ENCODE peak calls at places on chromosomes 16 and 17, in five cellular contexts. One of them, this sample, is unnamed.
A peak's percentile ranks its signal among the peaks of the same experiment; 100 is the strongest.

GRCh38 chr16:12518238-12519004 is 285.3 kb downstream of the CPPED1 start:
- DNase-seq in A549: no peak
- DNase-seq in hypothalamus: no peak
- DNase-seq in OCI-LY7: no peak
- DNase-seq in effector CD4-positive, alpha-beta T cell: no peak
- DNase-seq in this sample: no peak

GRCh38 chr17:42706732-42707131 is 24.4 kb downstream of the CNTNAP1 start:
- DNase-seq in effector CD4-positive, alpha-beta T cell: peak; percentile 24
- DNase-seq in A549: no peak
- DNase-seq in hypothalamus: no peak
- DNase-seq in OCI-LY7: no peak
- DNase-seq in this sample: no peak

GRCh38 chr17:43721537-43722268 is 36.9 kb downstream of the SOST start:
- DNase-seq in hypothalamus: no peak
- DNase-seq in effector CD4-positive, alpha-beta T cell: no peak
- DNase-seq in A549: peak; percentile 75
- DNase-seq in OCI-LY7: no peak
- DNase-seq in this sample: no peak

GRCh38 chr16:8632675-8633182 is 11.2 kb downstream of the METTL22 start:
- DNase-seq in hypothalamus: peak; percentile 17
- DNase-seq in OCI-LY7: no peak
- DNase-seq in effector CD4-positive, alpha-beta T cell: no peak
- DNase-seq in A549: no peak
- DNase-seq in this sample: no peak

GRCh38 chr17:1630662-1631061 is 2.0 kb upstream of the SLC43A2 start:
- DNase-seq in OCI-LY7: peak; percentile 35
- DNase-seq in effector CD4-positive, alpha-beta T cell: no peak
- DNase-seq in hypothalamus: no peak
- DNase-seq in A549: no peak
- DNase-seq in this sample: no peak

GRCh38 chr16:3655030-3655790 is 719 bp downstream of the DNASE1 start:
- DNase-seq in effector CD4-positive, alpha-beta T cell: no peak
- DNase-seq in hypothalamus: no peak
- DNase-seq in A549: no peak
- DNase-seq in OCI-LY7: no peak
- DNase-seq in this sample: no peak

GRCh38 chr17:79220715-79221291 is 146.2 kb downstream of the ENGASE start:
- DNase-seq in effector CD4-positive, alpha-beta T cell: no peak
- DNase-seq in OCI-LY7: no peak
- DNase-seq in A549: no peak
- DNase-seq in hypothalamus: no peak
- DNase-seq in this sample: peak; percentile 5

GRCh38 chr17:32494621-32495346 is 8.0 kb downstream of the CDK5R1 start:
- DNase-seq in A549: no peak
- DNase-seq in OCI-LY7: no peak
- DNase-seq in hypothalamus: peak; percentile 36
- DNase-seq in effector CD4-positive, alpha-beta T cell: no peak
- DNase-seq in this sample: no peak

GRCh38 chr16:84924339-84925091 is 86.8 kb downstream of the ZDHHC7 start:
- DNase-seq in OCI-LY7: peak; percentile 20
- DNase-seq in A549: no peak
- DNase-seq in effector CD4-positive, alpha-beta T cell: no peak
- DNase-seq in hypothalamus: no peak
- DNase-seq in this sample: no peak

GRCh38 chr16:87416826-87417471 is 24.8 kb downstream of the MAP1LC3B start:
- DNase-seq in hypothalamus: no peak
- DNase-seq in OCI-LY7: peak; percentile 36
- DNase-seq in effector CD4-positive, alpha-beta T cell: peak; percentile 11
- DNase-seq in A549: peak; percentile 54
- DNase-seq in this sample: no peak

GRCh38 chr17:58837699-58838098 is 82.0 kb downstream of the PPM1E start:
- DNase-seq in OCI-LY7: no peak
- DNase-seq in A549: no peak
- DNase-seq in effector CD4-positive, alpha-beta T cell: no peak
- DNase-seq in hypothalamus: no peak
- DNase-seq in this sample: no peak

GRCh38 chr17:17376362-17376761 is 73.2 kb downstream of the NT5M start:
- DNase-seq in hypothalamus: no peak
- DNase-seq in OCI-LY7: no peak
- DNase-seq in effector CD4-positive, alpha-beta T cell: no peak
- DNase-seq in A549: no peak
- DNase-seq in this sample: no peak

GRCh38 chr17:29617125-29617480 is 5.6 kb downstream of the CORO6 start:
- DNase-seq in OCI-LY7: peak; percentile 91
- DNase-seq in A549: peak; percentile 88
- DNase-seq in effector CD4-positive, alpha-beta T cell: peak; percentile 88
- DNase-seq in hypothalamus: peak; percentile 72
- DNase-seq in this sample: peak; percentile 80

GRCh38 chr16:56513972-56514371 is 5.9 kb downstream of the BBS2 start:
- DNase-seq in A549: peak; percentile 81
- DNase-seq in effector CD4-positive, alpha-beta T cell: peak; percentile 41
- DNase-seq in hypothalamus: no peak
- DNase-seq in OCI-LY7: peak; percentile 74
- DNase-seq in this sample: no peak

GRCh38 chr17:60065136-60065535 is 13.6 kb downstream of the HEATR6 start:
- DNase-seq in hypothalamus: no peak
- DNase-seq in A549: no peak
- DNase-seq in OCI-LY7: no peak
- DNase-seq in effector CD4-positive, alpha-beta T cell: no peak
- DNase-seq in this sample: no peak

GRCh38 chr17:71765437-71765836 is 355.4 kb upstream of the SOX9 start:
- DNase-seq in OCI-LY7: no peak
- DNase-seq in effector CD4-positive, alpha-beta T cell: no peak
- DNase-seq in A549: no peak
- DNase-seq in hypothalamus: no peak
- DNase-seq in this sample: no peak

GRCh38 chr17:74525781-74526288 is 5.4 kb downstream of the CD300LB start:
- DNase-seq in OCI-LY7: no peak
- DNase-seq in A549: no peak
- DNase-seq in effector CD4-positive, alpha-beta T cell: no peak
- DNase-seq in hypothalamus: no peak
- DNase-seq in this sample: no peak

GRCh38 chr16:19223235-19223847 is 55.3 kb downstream of the SYT17 start:
- DNase-seq in A549: peak; percentile 46
- DNase-seq in hypothalamus: no peak
- DNase-seq in effector CD4-positive, alpha-beta T cell: no peak
- DNase-seq in OCI-LY7: peak; percentile 41
- DNase-seq in this sample: peak; percentile 61

GRCh38 chr17:42485680-42486079 is 27.0 kb downstream of the ATP6V0A1 start:
- DNase-seq in effector CD4-positive, alpha-beta T cell: no peak
- DNase-seq in OCI-LY7: no peak
- DNase-seq in hypothalamus: no peak
- DNase-seq in A549: no peak
- DNase-seq in this sample: no peak

GRCh38 chr17:58870747-58871146 is 115.1 kb downstream of the PPM1E start:
- DNase-seq in A549: peak; percentile 13
- DNase-seq in OCI-LY7: no peak
- DNase-seq in effector CD4-positive, alpha-beta T cell: no peak
- DNase-seq in hypothalamus: no peak
- DNase-seq in this sample: no peak

GRCh38 chr16:85554114-85554790 is 58.9 kb upstream of the GSE1 start:
- DNase-seq in OCI-LY7: peak; percentile 88
- DNase-seq in hypothalamus: no peak
- DNase-seq in A549: peak; percentile 81
- DNase-seq in effector CD4-positive, alpha-beta T cell: peak; percentile 62
- DNase-seq in this sample: no peak

GRCh38 chr17:64771980-64772844 is 110.1 kb upstream of the SMURF2 start:
- DNase-seq in OCI-LY7: no peak
- DNase-seq in hypothalamus: no peak
- DNase-seq in effector CD4-positive, alpha-beta T cell: no peak
- DNase-seq in A549: no peak
- DNase-seq in this sample: no peak

GRCh38 chr16:324451-325334 is 27.8 kb downstream of the AXIN1 start:
- DNase-seq in effector CD4-positive, alpha-beta T cell: peak; percentile 71
- DNase-seq in hypothalamus: no peak
- DNase-seq in A549: no peak
- DNase-seq in OCI-LY7: peak; percentile 14
- DNase-seq in this sample: no peak

GRCh38 chr17:73798111-73798748 is 154.0 kb upstream of the SDK2 start:
- DNase-seq in OCI-LY7: no peak
- DNase-seq in hypothalamus: no peak
- DNase-seq in A549: peak; percentile 100
- DNase-seq in effector CD4-positive, alpha-beta T cell: no peak
- DNase-seq in this sample: no peak

GRCh38 chr16:82769845-82770244 is 143.1 kb downstream of the CDH13 start:
- DNase-seq in effector CD4-positive, alpha-beta T cell: no peak
- DNase-seq in hypothalamus: no peak
- DNase-seq in OCI-LY7: no peak
- DNase-seq in A549: no peak
- DNase-seq in this sample: no peak

GRCh38 chr16:15518412-15519351 is 84.3 kb downstream of the BMERB1 start:
- DNase-seq in OCI-LY7: no peak
- DNase-seq in A549: peak; percentile 88
- DNase-seq in hypothalamus: no peak
- DNase-seq in effector CD4-positive, alpha-beta T cell: no peak
- DNase-seq in this sample: no peak

GRCh38 chr17:37720989-37721388 is 23.9 kb downstream of the HNF1B start:
- DNase-seq in A549: no peak
- DNase-seq in OCI-LY7: no peak
- DNase-seq in hypothalamus: no peak
- DNase-seq in effector CD4-positive, alpha-beta T cell: no peak
- DNase-seq in this sample: no peak

GRCh38 chr16:10981697-10982216 is 37.4 kb downstream of the CLEC16A start:
- DNase-seq in hypothalamus: no peak
- DNase-seq in OCI-LY7: peak; percentile 81
- DNase-seq in A549: peak; percentile 53
- DNase-seq in effector CD4-positive, alpha-beta T cell: no peak
- DNase-seq in this sample: no peak

GRCh38 chr16:6913535-6913934 is 419.1 kb upstream of the RBFOX1 start:
- DNase-seq in effector CD4-positive, alpha-beta T cell: no peak
- DNase-seq in hypothalamus: no peak
- DNase-seq in A549: no peak
- DNase-seq in OCI-LY7: no peak
- DNase-seq in this sample: no peak

GRCh38 chr17:62162898-62163297 is 97.8 kb upstream of the MED13 start:
- DNase-seq in hypothalamus: no peak
- DNase-seq in OCI-LY7: no peak
- DNase-seq in A549: no peak
- DNase-seq in effector CD4-positive, alpha-beta T cell: no peak
- DNase-seq in this sample: no peak

GRCh38 chr17:15944720-15945492 is at the start of gene ADORA2B:
- DNase-seq in A549: peak; percentile 75
- DNase-seq in hypothalamus: no peak
- DNase-seq in effector CD4-positive, alpha-beta T cell: no peak
- DNase-seq in OCI-LY7: no peak
- DNase-seq in this sample: peak; percentile 63

GRCh38 chr16:11079657-11080187 is 135.4 kb downstream of the CLEC16A start:
- DNase-seq in A549: no peak
- DNase-seq in effector CD4-positive, alpha-beta T cell: no peak
- DNase-seq in OCI-LY7: no peak
- DNase-seq in hypothalamus: no peak
- DNase-seq in this sample: no peak

GRCh38 chr16:49274936-49275730 is 6.5 kb downstream of the CBLN1 start:
- DNase-seq in effector CD4-positive, alpha-beta T cell: no peak
- DNase-seq in OCI-LY7: no peak
- DNase-seq in A549: no peak
- DNase-seq in hypothalamus: no peak
- DNase-seq in this sample: no peak